ENCODE peak calls at places on chromosomes 5 and 9, in nine cellular contexts. H is PC-3, Q is psoas muscle, T is upper lobe of right lung, B is tibial artery, J is A549, V is neural progenitor cell, L is right lobe of liver, D is spleen. W is an unnamed sample. For H3K9me3, the result is how much of the 10 kb centered on the place peaks cover.

GRCh38 chr5:141882594-141883183 is 4.5 kb upstream of the PCDH1 start:
- DNase-seq in H (no peak), B (peak), T (no peak), D (no peak), V (peak), J (no peak), L (no peak), Q (no peak), W (no peak)

GRCh38 chr5:164518049-164518740 is 1012.8 kb downstream of the MAT2B start:
- DNase-seq in V (no peak), B (no peak), T (no peak), L (no peak), H (no peak), D (no peak), Q (no peak), J (no peak), W (no peak)

GRCh38 chr9:126144617-126145456 is 181.8 kb upstream of the MVB12B start:
- DNase-seq in L (peak), D (peak), H (no peak), J (no peak), Q (no peak), B (no peak), T (peak), V (no peak), W (no peak)

GRCh38 chr9:16421534-16421933 is 448.9 kb downstream of the BNC2 start:
- DNase-seq in B (no peak), T (no peak), L (no peak), J (no peak), Q (no peak), H (no peak), V (no peak), D (no peak), W (no peak)

GRCh38 chr5:96517294-96517693 is 84.2 kb upstream of the PCSK1 start:
- DNase-seq in H (no peak), Q (no peak), B (no peak), J (peak), D (no peak), V (no peak), T (no peak), L (no peak), W (no peak)

GRCh38 chr9:94144394-94144793 is 60.1 kb downstream of the PTPDC1 start:
- DNase-seq in B (no peak), H (no peak), V (no peak), T (no peak), Q (no peak), J (no peak), D (no peak), L (no peak), W (no peak)

GRCh38 chr5:14011089-14012004 is 66.9 kb upstream of the DNAH5 start:
- DNase-seq in J (peak), L (peak), V (peak), T (peak), Q (peak), B (peak), H (peak), D (peak), W (peak)

GRCh38 chr5:144028644-144029043 is 141.8 kb downstream of the YIPF5 start:
- DNase-seq in D (no peak), B (no peak), H (peak), L (no peak), Q (no peak), V (no peak), T (no peak), J (no peak), W (no peak)

GRCh38 chr5:133610489-133611356 is 1.6 kb downstream of the FSTL4 start:
- DNase-seq in D (peak), H (peak), L (peak), V (peak), T (peak), B (no peak), Q (peak), J (peak), W (peak)

GRCh38 chr5:32712463-32713395 is 1.6 kb downstream of the NPR3 start:
- DNase-seq in J (no peak), H (peak), T (no peak), Q (no peak), L (no peak), D (no peak), V (peak), B (no peak), W (no peak)
- H3K4me3 ChIP-seq in J (peak), H (peak), T (peak), Q (peak), L (peak), D (peak), V (peak), B (peak), W (peak)

DNA sequence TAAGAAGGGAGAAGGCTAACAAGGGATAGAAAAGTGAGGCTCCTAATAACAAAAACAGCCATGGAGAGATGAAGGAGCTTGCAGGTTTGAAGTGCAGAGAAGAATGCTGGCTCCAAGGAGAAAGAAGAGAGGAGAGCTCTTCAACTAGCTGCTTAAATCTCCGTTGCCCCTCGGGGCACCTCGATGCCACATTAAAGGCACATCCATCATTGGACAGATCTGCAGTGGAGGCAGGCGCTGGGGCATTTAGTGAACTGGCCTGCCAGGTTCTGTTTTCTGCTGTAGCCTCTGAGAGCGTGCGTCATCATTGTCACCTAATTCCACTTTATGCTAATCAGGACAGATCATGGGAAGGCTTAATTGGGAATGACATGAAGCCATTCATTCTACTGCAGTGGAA is 1426.2 kb upstream of the WWC1 start:
- DNase-seq in V (peak), J (no peak), D (no peak), B (no peak), H (no peak), T (no peak), Q (no peak), L (no peak), W (no peak)
- H3K9me3 ChIP-seq in V (under half), J (under half), D (under half), B (under half), H (under half), T (under half), Q (under half), L (under half), W (under half)

DNA sequence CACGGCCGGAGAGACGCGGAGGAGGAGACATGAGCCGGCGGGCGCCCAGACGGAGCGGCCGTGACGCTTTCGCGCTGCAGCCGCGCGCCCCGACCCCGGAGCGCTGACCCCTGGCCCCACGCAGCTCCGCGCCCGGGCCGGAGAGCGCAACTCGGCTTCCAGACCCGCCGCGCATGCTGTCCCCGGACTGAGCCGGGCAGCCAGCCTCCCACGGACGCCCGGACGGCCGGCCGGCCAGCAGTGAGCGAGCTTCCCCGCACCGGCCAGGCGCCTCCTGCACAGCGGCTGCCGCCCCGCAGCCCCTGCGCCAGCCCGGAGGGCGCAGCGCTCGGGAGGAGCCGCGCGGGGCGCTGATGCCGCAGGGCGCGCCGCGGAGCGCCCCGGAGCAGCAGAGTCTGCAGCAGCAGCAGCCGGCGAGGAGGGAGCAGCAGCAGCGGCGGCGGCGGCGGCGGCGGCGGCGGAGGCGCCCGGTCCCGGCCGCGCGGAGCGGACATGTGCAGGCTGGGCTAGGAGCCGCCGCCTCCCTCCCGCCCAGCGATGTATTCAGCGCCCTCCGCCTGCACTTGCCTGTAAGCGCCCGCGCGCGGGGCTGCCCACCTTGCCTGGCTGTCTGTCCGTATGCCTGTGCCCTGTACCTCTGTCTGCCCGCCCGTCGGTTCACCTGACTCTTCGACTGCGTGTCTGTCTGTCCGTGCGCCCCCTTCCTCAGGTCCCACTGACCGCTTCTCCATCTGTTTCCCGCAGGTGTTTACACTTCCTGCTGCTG is 399 bp downstream of the FGF18 start:
- DNase-seq in Q (no peak), B (peak), L (no peak), J (peak), D (peak), H (no peak), T (no peak), V (peak), W (no peak)
- TF ChIP-seq CTCF in Q (no peak), B (no peak), L (no peak), J (no peak), D (no peak), H (no peak), T (no peak), V (no peak), W (no peak)

GRCh38 chr9:134686896-134687295 is 45.3 kb downstream of the COL5A1 start:
- DNase-seq in B (peak), Q (no peak), V (no peak), D (peak), J (no peak), H (no peak), T (no peak), L (no peak), W (peak)
- H3K4me3 ChIP-seq in B (no peak), Q (no peak), V (no peak), D (no peak), J (no peak), H (no peak), T (no peak), L (no peak), W (no peak)

GRCh38 chr5:180251141-180251540 is 40.7 kb downstream of the MAPK9 start:
- DNase-seq in B (no peak), V (no peak), T (no peak), D (no peak), Q (no peak), L (no peak), J (no peak), H (no peak), W (no peak)
- H3K9me3 ChIP-seq in B (half or more), V (under half), T (half or more), D (half or more), Q (half or more), L (under half), J (half or more), H (under half), W (half or more)

GRCh38 chr5:150122158-150122510 is 33.5 kb downstream of the PDGFRB start:
- DNase-seq in H (peak), T (peak), V (peak), D (peak), B (peak), L (no peak), Q (no peak), J (peak), W (no peak)
- TF ChIP-seq CTCF in H (peak), T (peak), V (peak), D (peak), B (no peak), L (peak), Q (no peak), J (peak), W (no peak)

DNA sequence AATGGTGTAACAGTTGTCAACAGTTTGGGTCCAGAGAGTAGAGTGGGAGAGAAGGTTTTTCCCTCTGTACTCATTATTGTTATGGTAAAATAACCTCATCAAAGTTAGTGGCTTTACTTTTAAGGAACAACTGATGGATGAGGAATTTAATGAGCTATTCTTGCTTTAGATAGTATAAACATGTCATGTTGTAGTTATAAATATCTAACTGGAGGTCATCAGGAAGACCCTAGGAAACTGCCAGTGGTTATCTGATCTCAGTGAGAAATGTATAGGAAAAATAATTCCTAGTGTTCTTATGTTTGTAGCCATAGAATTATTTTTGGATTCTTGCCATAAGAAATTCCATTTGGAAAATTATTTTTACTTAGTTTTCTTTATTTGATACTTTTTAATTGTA is 4.1 kb downstream of the ERCC6L2 start:
- DNase-seq in B (no peak), H (no peak), T (no peak), L (no peak), D (no peak), V (no peak), Q (no peak), J (no peak), W (no peak)
- H3K4me3 ChIP-seq in B (no peak), H (no peak), T (no peak), L (no peak), D (no peak), V (no peak), Q (no peak), J (no peak), W (no peak)

DNA sequence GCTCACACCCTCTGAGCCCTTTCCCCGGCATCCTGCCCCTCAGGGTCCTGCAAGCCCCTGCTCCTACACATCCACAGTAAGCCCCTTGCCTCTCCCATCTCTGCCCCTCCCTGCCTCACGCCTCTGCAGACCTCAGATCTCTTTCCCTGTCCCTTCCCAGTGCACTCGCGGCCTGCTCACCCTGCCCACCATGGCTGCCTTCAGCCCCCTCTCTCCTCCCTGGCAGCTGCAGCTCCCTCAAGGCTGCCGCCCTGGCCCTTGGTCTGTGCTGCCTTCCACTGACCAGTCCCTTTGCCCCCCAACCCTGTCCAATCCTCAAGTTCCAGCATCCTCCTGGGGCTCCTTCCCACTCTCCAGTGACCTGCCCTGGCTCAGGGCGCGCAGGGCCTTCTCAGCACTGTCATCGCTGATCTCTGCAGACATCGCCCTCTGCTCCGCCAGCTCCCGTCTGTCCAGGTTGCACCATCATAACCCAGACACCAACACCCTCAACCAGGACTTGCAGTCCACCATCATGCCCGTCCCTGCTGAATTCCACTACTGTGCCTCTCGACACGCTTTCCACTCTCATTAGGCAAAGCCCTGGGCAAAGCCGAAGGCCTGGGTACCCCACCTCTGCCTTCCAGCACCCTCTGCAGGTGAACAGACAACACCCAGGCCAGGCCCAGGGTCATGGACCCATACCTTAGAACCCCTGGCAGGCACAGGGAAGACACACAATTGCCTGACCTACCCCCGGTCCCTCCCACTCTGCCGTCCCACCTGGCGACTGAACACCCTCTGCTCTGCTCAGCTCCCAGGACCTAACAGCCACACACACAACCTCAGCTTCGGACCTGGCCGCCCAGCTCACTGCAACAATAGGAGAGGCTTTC is 97.8 kb upstream of the RUFY1 start:
- DNase-seq in D (no peak), B (peak), L (no peak), Q (no peak), T (peak), H (no peak), J (no peak), V (no peak), W (no peak)
- H3K9me3 ChIP-seq in D (under half), B (under half), L (under half), Q (under half), T (under half), H (under half), J (under half), V (under half), W (under half)